ENCODE peak calls at places on chromosomes 7 and 10, in six cellular contexts. T is midbrain, Z is EL, A is upper lobe of right lung, P is globus pallidus, R is hypothalamus. O is an unnamed sample.
A peak's percentile ranks its signal among the peaks of the same experiment; 100 is the strongest.

GRCh38 chr7:111265394-111265793 is 174.5 kb downstream of the LRRN3 start:
- DNase-seq in T (no peak), Z (no peak), A (no peak), P (no peak), R (no peak), O (no peak)

GRCh38 chr10:99870051-99870730 is 87.8 kb downstream of the ABCC2 start:
- DNase-seq in T (no peak), Z (no peak), A (no peak), P (no peak), R (no peak), O (peak; percentile 91)

GRCh38 chr10:29595636-29596225 is 39.0 kb downstream of the SVIL start:
- DNase-seq in T (no peak), Z (no peak), A (no peak), P (no peak), R (no peak), O (peak; percentile 47)

GRCh38 chr10:128087884-128088695 is 38.1 kb downstream of the MKI67 start:
- DNase-seq in T (no peak), Z (no peak), A (no peak), P (no peak), R (no peak), O (peak; percentile 19)

GRCh38 chr7:107946451-107946850 is 55.5 kb downstream of the DLD start:
- DNase-seq in T (no peak), Z (peak; percentile 46), A (no peak), P (no peak), R (no peak), O (no peak)

GRCh38 chr10:17106991-17107390 is 22.6 kb downstream of the CUBN start:
- DNase-seq in T (no peak), Z (no peak), A (no peak), P (no peak), R (no peak), O (no peak)

GRCh38 chr10:72851524-72851923 is 42.0 kb upstream of the OIT3 start:
- DNase-seq in T (no peak), Z (no peak), A (no peak), P (no peak), R (no peak), O (no peak)

GRCh38 chr7:108284349-108285017 is 154.3 kb upstream of the LAMB4 start:
- DNase-seq in T (no peak), Z (no peak), A (no peak), P (no peak), R (no peak), O (no peak)

GRCh38 chr7:1659696-1660095 is 10.4 kb upstream of the ELFN1 start:
- DNase-seq in T (no peak), Z (peak; percentile 74), A (no peak), P (no peak), R (no peak), O (peak; percentile 42)

GRCh38 chr7:3107228-3107763 is 63.6 kb upstream of the CARD11 start:
- DNase-seq in T (no peak), Z (no peak), A (no peak), P (no peak), R (no peak), O (no peak)

GRCh38 chr7:82740246-82740848 is 296.8 kb upstream of the CACNA2D1 start:
- DNase-seq in T (peak; percentile 23), Z (peak; percentile 62), A (no peak), P (peak; percentile 12), R (no peak), O (peak; percentile 77)

GRCh38 chr7:4189151-4189570 is 492.9 kb upstream of the FOXK1 start:
- DNase-seq in T (peak; percentile 67), Z (no peak), A (no peak), P (peak; percentile 59), R (peak; percentile 71), O (peak; percentile 12)

GRCh38 chr7:18770852-18771251 is 275.3 kb downstream of the HDAC9 start:
- DNase-seq in T (no peak), Z (no peak), A (no peak), P (no peak), R (no peak), O (peak; percentile 41)

GRCh38 chr10:25666276-25666675 is 267.8 kb upstream of the MYO3A start:
- DNase-seq in T (peak; percentile 47), Z (no peak), A (no peak), P (peak; percentile 51), R (peak; percentile 28), O (no peak)

GRCh38 chr7:151168022-151168786 is 710 bp upstream of the GBX1 start:
- DNase-seq in T (no peak), Z (no peak), A (peak; percentile 70), P (no peak), R (no peak), O (peak; percentile 15)

GRCh38 chr10:101032637-101033201 is 1.7 kb downstream of the SFXN3 start:
- DNase-seq in T (peak; percentile 83), Z (peak; percentile 95), A (no peak), P (peak; percentile 84), R (peak; percentile 62), O (peak; percentile 95)

GRCh38 chr7:826230-826905 is 5.9 kb upstream of the SUN1 start:
- DNase-seq in T (no peak), Z (no peak), A (no peak), P (no peak), R (no peak), O (no peak)

GRCh38 chr10:106132956-106133355 is 1031.5 kb downstream of the SORCS1 start:
- DNase-seq in T (no peak), Z (no peak), A (no peak), P (no peak), R (no peak), O (no peak)

GRCh38 chr10:79367421-79368189 is 20.3 kb downstream of the PPIF start:
- DNase-seq in T (no peak), Z (peak; percentile 70), A (no peak), P (no peak), R (no peak), O (peak; percentile 53)

GRCh38 chr7:85025312-85025756 is 161.5 kb downstream of the SEMA3D start:
- DNase-seq in T (no peak), Z (no peak), A (no peak), P (no peak), R (no peak), O (peak; percentile 82)

GRCh38 chr7:95718556-95719410 is 53.6 kb upstream of the DYNC1I1 start:
- DNase-seq in T (peak; percentile 21), Z (peak; percentile 8), A (no peak), P (peak; percentile 29), R (no peak), O (peak; percentile 28)

O was measured in M059J.